ENCODE peak calls at places on chromosomes 4 and X, in five cellular contexts. O, Q, T, X and Z are unnamed samples. For H3K4me1 and H3K36me3, the result is how much of the 10 kb centered on the place peaks cover.

GRCh38 chr4:142379277-142380051 is 466.6 kb downstream of the INPP4B start:
- DNase-seq in T (no peak), X (no peak), O (no peak), Q (no peak), Z (no peak)

GRCh38 chr4:51958199-51958968 is 61.8 kb downstream of the LRRC66 start:
- DNase-seq in Q (no peak), T (no peak), O (no peak), X (no peak), Z (no peak)

GRCh38 chr4:74206088-74206826 is 48.3 kb downstream of the MTHFD2L start:
- DNase-seq in X (no peak), O (peak), Q (no peak), T (no peak), Z (peak)

GRCh38 chrX:84362184-84362838 is 139.9 kb downstream of the HDX start:
- DNase-seq in T (no peak), O (no peak), X (no peak), Q (no peak), Z (no peak)

GRCh38 chrX:116379854-116380253 is 56.6 kb upstream of the SLC6A14 start:
- DNase-seq in X (no peak), Q (no peak), O (no peak), T (no peak), Z (no peak)

GRCh38 chrX:100975212-100975611 is 5.7 kb downstream of the ARL13A start:
- DNase-seq in Q (no peak), X (no peak), O (no peak), T (no peak), Z (no peak)

GRCh38 chrX:69158166-69159040 is 6.8 kb downstream of the PJA1 start:
- DNase-seq in O (peak), Q (no peak), X (no peak), T (peak), Z (peak)

GRCh38 chr4:172042714-172043114 is 229.5 kb downstream of the GALNTL6 start:
- DNase-seq in T (no peak), X (no peak), O (no peak), Q (no peak), Z (no peak)

GRCh38 chrX:47198026-47198686 is 4.5 kb downstream of the UBA1 start:
- DNase-seq in Q (no peak), O (no peak), T (no peak), X (no peak), Z (no peak)

GRCh38 chr4:138835833-138836521 is 179.6 kb upstream of the NOCT start:
- DNase-seq in X (no peak), O (peak), T (no peak), Q (no peak), Z (no peak)

GRCh38 chrX:153871451-153871850 is 14.5 kb downstream of the L1CAM start:
- DNase-seq in T (no peak), Q (no peak), X (no peak), O (no peak), Z (no peak)

GRCh38 chr4:80362578-80363181 is 27.1 kb downstream of the CFAP299 start:
- DNase-seq in O (no peak), X (no peak), Q (no peak), T (peak), Z (peak)

GRCh38 chr4:182748949-182749348 is 168.2 kb downstream of the DCTD start:
- DNase-seq in O (no peak), T (no peak), Q (no peak), X (no peak), Z (no peak)

GRCh38 chr4:76226418-76226817 is 12.8 kb upstream of the SCARB2 start:
- DNase-seq in X (no peak), O (no peak), T (no peak), Q (no peak), Z (no peak)
- H3K4me1 ChIP-seq in X (under half), O (under half), T (under half), Q (under half), Z (under half)

GRCh38 chr4:169315530-169316306 is 45.0 kb upstream of the SH3RF1 start:
- DNase-seq in O (no peak), T (no peak), Q (no peak), X (no peak), Z (no peak)
- H3K4me3 ChIP-seq in O (no peak), T (no peak), Q (no peak), X (no peak), Z (no peak)

GRCh38 chr4:151105454-151106032 is 6.1 kb downstream of the RPS3A start:
- DNase-seq in X (no peak), O (no peak), T (no peak), Q (no peak), Z (no peak)
- H3K36me3 ChIP-seq in X (half or more), O (half or more), T (under half), Q (half or more), Z (half or more)

GRCh38 chr4:173256825-173257224 is 77.3 kb downstream of the HMGB2 start:
- DNase-seq in O (no peak), X (no peak), T (no peak), Q (no peak), Z (no peak)
- H3K4me1 ChIP-seq in O (under half), X (under half), T (under half), Q (under half), Z (under half)

GRCh38 chrX:103539695-103540094 is 20.4 kb upstream of the RAB40A start:
- DNase-seq in T (no peak), Q (no peak), X (no peak), O (no peak), Z (no peak)
- H3K4me3 ChIP-seq in T (no peak), Q (no peak), X (no peak), O (no peak), Z (no peak)

DNA sequence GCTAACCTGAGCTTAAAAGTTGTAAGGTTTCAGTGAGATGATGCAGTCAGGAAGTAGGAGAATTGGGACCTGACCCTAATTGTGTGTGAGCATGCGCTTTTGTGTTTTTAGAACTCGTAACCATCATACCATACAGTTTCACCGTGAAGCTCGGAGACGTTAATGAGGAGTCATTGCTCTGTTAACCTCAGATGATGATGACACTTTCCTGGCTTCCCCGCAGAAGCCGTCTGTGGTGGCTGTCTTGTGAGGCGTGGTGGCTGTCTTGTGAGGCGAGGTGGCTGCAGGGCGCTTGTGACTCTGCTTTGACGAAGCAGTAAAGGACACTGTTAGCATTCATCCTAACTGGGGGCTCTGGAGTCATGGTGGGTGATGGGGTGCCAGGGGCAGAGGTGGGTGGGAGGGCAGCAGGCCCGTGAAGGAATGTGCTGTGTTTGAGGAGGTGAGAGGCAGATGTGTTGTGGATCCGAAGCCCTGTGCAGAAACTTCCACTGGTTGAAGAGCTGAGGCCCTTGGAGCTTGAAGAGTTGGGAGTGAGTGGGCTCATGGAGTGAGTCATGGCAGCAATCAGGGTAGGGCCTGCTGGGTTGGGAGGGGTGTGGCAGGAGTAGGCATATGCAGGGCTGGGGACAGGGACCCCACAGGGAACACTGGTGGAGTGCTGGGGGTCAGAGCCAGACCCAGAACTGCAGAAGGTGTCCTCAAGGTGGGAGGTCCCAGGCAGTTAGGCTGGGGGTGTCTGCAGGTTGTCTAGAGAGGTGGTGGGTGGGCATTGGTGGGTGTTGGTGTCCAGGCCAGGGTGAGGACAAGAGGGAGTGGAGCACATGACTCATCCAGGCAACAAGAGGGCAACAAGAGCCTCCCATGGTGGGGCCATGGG is 57.4 kb downstream of the NSD2 start:
- DNase-seq in O (no peak), Q (no peak), X (no peak), T (no peak), Z (no peak)
- H3K36me3 ChIP-seq in O (under half), Q (under half), X (under half), T (under half), Z (under half)

GRCh38 chr4:8387194-8387593 is 53.3 kb downstream of the ACOX3 start:
- DNase-seq in Q (no peak), X (no peak), O (no peak), T (no peak), Z (no peak)
- H3K4me1 ChIP-seq in Q (under half), X (under half), O (under half), T (under half), Z (under half)

GRCh38 chr4:146472404-146472803 is 49.3 kb downstream of the SLC10A7 start:
- DNase-seq in T (no peak), X (no peak), Q (no peak), O (no peak), Z (no peak)
- H3K4me3 ChIP-seq in T (no peak), X (no peak), Q (no peak), O (no peak), Z (no peak)